ENCODE peak calls at places on chromosomes 7 and 10, in six cellular contexts. T is psoas muscle; G is ascending aorta; N is AG04450; B is IMR-90; C is CD8-positive, alpha-beta T cell. Q is an unnamed sample.

GRCh38 chr10:103888113-103888841 is 29.7 kb downstream of the STN1 start:
- DNase-seq in T (peak; percentile 75), G (peak; percentile 69), N (peak; percentile 73), B (peak; percentile 91), C (no peak), Q (peak; percentile 69)

GRCh38 chr7:89077992-89078391 is 282.5 kb upstream of the TEX47 start:
- DNase-seq in T (no peak), G (no peak), N (no peak), B (no peak), C (no peak), Q (no peak)

GRCh38 chr7:52826515-52826914 is 208.9 kb upstream of the POM121L12 start:
- DNase-seq in T (no peak), G (no peak), N (no peak), B (no peak), C (no peak), Q (no peak)

GRCh38 chr7:31948041-31948440 is 122.2 kb downstream of the PDE1C start:
- DNase-seq in T (no peak), G (no peak), N (peak; percentile 33), B (peak; percentile 91), C (no peak), Q (peak; percentile 60)

GRCh38 chr7:82163586-82163985 is 280.0 kb downstream of the CACNA2D1 start:
- DNase-seq in T (no peak), G (no peak), N (no peak), B (no peak), C (no peak), Q (no peak)

GRCh38 chr10:14732146-14732545 is 42.6 kb downstream of the FAM107B start:
- DNase-seq in T (no peak), G (no peak), N (no peak), B (no peak), C (no peak), Q (no peak)

GRCh38 chr7:39616138-39616537 is 7.2 kb upstream of the RALA start:
- DNase-seq in T (no peak), G (no peak), N (no peak), B (peak; percentile 63), C (no peak), Q (no peak)

GRCh38 chr7:96306385-96307125 is 15.3 kb downstream of the SLC25A13 start:
- DNase-seq in T (no peak), G (no peak), N (no peak), B (no peak), C (no peak), Q (no peak)

GRCh38 chr10:59175538-59176240 is 754 bp upstream of the PHYHIPL start:
- DNase-seq in T (no peak), G (no peak), N (no peak), B (no peak), C (no peak), Q (no peak)

GRCh38 chr10:43959854-43960415 is 311.3 kb upstream of the ZNF32 start:
- DNase-seq in T (no peak), G (no peak), N (no peak), B (no peak), C (no peak), Q (no peak)

GRCh38 chr7:132455306-132455705 is 121.0 kb downstream of the PLXNA4 start:
- DNase-seq in T (no peak), G (no peak), N (no peak), B (no peak), C (peak; percentile 21), Q (no peak)

GRCh38 chr7:101168412-101169049 is 3.2 kb upstream of the VGF start:
- DNase-seq in T (no peak), G (no peak), N (no peak), B (no peak), C (no peak), Q (no peak)

GRCh38 chr7:150996289-150997074 is 5.7 kb downstream of the NOS3 start:
- DNase-seq in T (no peak), G (no peak), N (no peak), B (no peak), C (no peak), Q (no peak)

GRCh38 chr7:78412216-78412858 is 613.8 kb downstream of the PHTF2 start:
- DNase-seq in T (no peak), G (no peak), N (no peak), B (no peak), C (no peak), Q (no peak)

GRCh38 chr10:5502903-5503835 is 3.8 kb upstream of the CALML5 start:
- DNase-seq in T (no peak), G (no peak), N (no peak), B (no peak), C (no peak), Q (no peak)

GRCh38 chr10:62903828-62904227 is 87.7 kb upstream of the EGR2 start:
- DNase-seq in T (no peak), G (no peak), N (no peak), B (no peak), C (no peak), Q (no peak)

GRCh38 chr7:91182819-91183405 is 81.3 kb upstream of the FZD1 start:
- DNase-seq in T (no peak), G (no peak), N (peak; percentile 92), B (peak; percentile 98), C (no peak), Q (peak; percentile 61)

GRCh38 chr10:51425431-51425830 is 274.0 kb downstream of the CSTF2T start:
- DNase-seq in T (no peak), G (no peak), N (no peak), B (no peak), C (no peak), Q (no peak)

GRCh38 chr10:22837351-22837750 is 90.5 kb upstream of the ARMC3 start:
- DNase-seq in T (no peak), G (no peak), N (no peak), B (no peak), C (no peak), Q (no peak)

GRCh38 chr10:27448926-27449325 is 55.2 kb upstream of the RAB18 start:
- DNase-seq in T (no peak), G (no peak), N (no peak), B (peak; percentile 68), C (no peak), Q (peak; percentile 61)

GRCh38 chr10:30349967-30350735 is 1.1 kb upstream of the MTPAP start:
- DNase-seq in T (no peak), G (no peak), N (no peak), B (no peak), C (no peak), Q (no peak)
- H3K4me3 ChIP-seq in T (peak overlapping the region; percentile 85), G (peak overlapping the region; percentile 73), N (no peak overlapping the region), B (no peak overlapping the region), C (no peak overlapping the region), Q (no peak overlapping the region)

GRCh38 chr10:52744057-52744819 is 28.3 kb downstream of the MBL2 start:
- DNase-seq in T (no peak), G (no peak), N (no peak), B (no peak), C (no peak), Q (no peak)
- H3K27me3 ChIP-seq in T (no peaks in the 10 kb centered on the region), G (no peaks in the 10 kb centered on the region), N (peaks cover 2% of the 10 kb centered on the region), B (no peaks in the 10 kb centered on the region), C (no peaks in the 10 kb centered on the region), Q (no peaks in the 10 kb centered on the region)

GRCh38 chr7:34333184-34333583 is 324.8 kb upstream of the NPSR1 start:
- DNase-seq in T (no peak), G (no peak), N (no peak), B (no peak), C (no peak), Q (no peak)
- TF ChIP-seq CTCF in T (no peak), G (no peak), N (no peak), B (no peak), C (no peak), Q (no peak)

DNA sequence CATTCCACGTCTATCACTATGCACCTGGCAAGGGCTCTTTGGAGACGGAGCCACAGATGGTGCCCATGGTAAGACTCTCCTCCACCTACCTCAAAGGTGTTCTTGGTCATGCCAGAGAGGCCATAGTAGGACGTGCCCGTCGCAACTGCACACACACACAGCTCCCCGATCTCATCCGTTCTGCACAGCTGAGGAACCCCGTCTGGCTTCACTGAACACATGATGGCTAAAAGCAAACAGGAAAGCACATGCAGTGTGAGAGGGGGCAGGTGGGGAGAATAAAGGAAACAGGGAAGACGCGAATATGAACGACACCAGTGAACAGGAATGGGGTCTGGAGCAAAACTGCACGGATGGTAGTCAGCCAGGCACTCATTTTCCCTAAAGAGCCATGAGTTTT is 230.9 kb downstream of the ZMYND11 start:
- DNase-seq in T (no peak), G (no peak), N (no peak), B (no peak), C (no peak), Q (no peak)
- H3K4me3 ChIP-seq in T (no peak overlapping the region), G (no peak overlapping the region), N (no peak overlapping the region), B (no peak overlapping the region), C (no peak overlapping the region), Q (no peak overlapping the region)

DNA sequence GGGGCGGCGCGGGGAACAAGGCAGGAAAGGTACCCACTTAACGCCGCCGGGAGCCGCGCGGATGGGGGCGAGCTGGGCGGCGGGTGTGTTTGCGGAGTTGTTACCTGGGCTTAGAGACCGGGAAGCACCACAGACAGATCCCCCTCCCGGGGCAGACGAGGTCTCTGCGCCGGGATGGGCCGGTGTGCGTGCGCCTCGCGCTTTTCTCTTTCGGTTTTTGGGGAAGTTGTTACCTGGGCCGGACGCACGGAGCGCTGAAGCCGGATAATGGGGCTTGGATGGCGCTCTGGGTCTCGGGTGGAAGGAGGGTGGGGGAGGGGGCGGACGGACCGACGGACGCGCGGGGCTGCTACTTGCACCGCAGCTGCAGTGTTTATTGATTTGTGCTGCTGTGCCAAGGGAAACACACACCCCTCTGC is 1.2 kb downstream of the ZEB1 start:
- DNase-seq in T (peak; percentile 49), G (no peak), N (no peak), B (no peak), C (peak; percentile 26), Q (no peak)
- H3K27me3 ChIP-seq in T (no peaks in the 10 kb centered on the region), G (no peaks in the 10 kb centered on the region), N (no peaks in the 10 kb centered on the region), B (no peaks in the 10 kb centered on the region), C (no peaks in the 10 kb centered on the region), Q (no peaks in the 10 kb centered on the region)

GRCh38 chr10:132220061-132220460 is 33.3 kb downstream of the DPYSL4 start:
- DNase-seq in T (no peak), G (no peak), N (no peak), B (no peak), C (no peak), Q (no peak)

GRCh38 chr10:132223156-132223590 is 36.4 kb downstream of the DPYSL4 start:
- DNase-seq in T (peak; percentile 81), G (peak; percentile 24), N (peak; percentile 50), B (peak; percentile 71), C (peak; percentile 31), Q (peak; percentile 43)

GRCh38 chr10:132223611-132224342 is 37.0 kb downstream of the DPYSL4 start:
- DNase-seq in T (no peak), G (no peak), N (no peak), B (no peak), C (no peak), Q (no peak)

GRCh38 chr10:132222726-132223125 is 36.0 kb downstream of the DPYSL4 start:
- DNase-seq in T (no peak), G (no peak), N (no peak), B (no peak), C (no peak), Q (no peak)

DNA sequence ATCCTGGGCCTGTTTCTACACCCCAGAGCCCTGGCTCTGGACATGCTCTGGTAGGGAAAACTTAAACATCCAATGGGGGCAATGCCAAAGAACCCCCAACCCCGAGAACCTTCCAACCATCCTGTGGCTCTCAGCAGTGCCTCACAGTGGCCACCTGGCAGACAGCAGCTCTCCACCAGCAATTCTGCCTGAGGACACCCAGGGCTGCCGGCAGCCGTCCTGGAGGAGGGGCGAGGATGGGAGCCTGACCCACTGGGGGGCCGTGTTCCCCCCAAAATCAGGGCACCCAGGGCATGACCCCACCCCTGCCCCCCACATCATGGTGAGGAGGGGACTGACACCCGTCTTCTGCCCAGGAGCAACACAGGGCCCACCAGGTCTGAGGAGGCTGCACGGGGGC is 32.7 kb downstream of the DPYSL4 start:
- DNase-seq in T (no peak), G (no peak), N (no peak), B (no peak), C (no peak), Q (no peak)
- TF ChIP-seq CTCF in T (no peak), G (no peak), N (peak; percentile 22), B (peak; percentile 11), C (no peak), Q (no peak)